ENCODE peak calls at places on chromosomes 16 and 17, in eight cellular contexts. S, G, M, X, B, I, U and T are unnamed samples. For H3K4me1 and H3K9me3, the result is how much of the 10 kb centered on the place peaks cover.

GRCh38 chr16:47377156-47377555 is 83.7 kb downstream of the ITFG1 start:
- DNase-seq in S (no peak), X (no peak), B (no peak), M (no peak), G (no peak), I (no peak), U (no peak), T (no peak)

GRCh38 chr17:63988741-63989621 is 9.2 kb upstream of the PRR29 start:
- DNase-seq in I (no peak), G (no peak), U (no peak), X (no peak), B (peak), S (peak), M (no peak), T (no peak)

GRCh38 chr17:58525239-58525638 is 10.8 kb upstream of the MTMR4 start:
- DNase-seq in G (no peak), X (peak), B (no peak), S (peak), U (no peak), M (no peak), I (no peak), T (no peak)

GRCh38 chr16:65884018-65884417 is 482.5 kb upstream of the CDH5 start:
- DNase-seq in B (no peak), G (no peak), I (no peak), M (no peak), X (no peak), U (no peak), S (no peak), T (no peak)

GRCh38 chr17:52470553-52470952 is 312.0 kb upstream of the CA10 start:
- DNase-seq in G (no peak), X (no peak), B (no peak), I (no peak), U (no peak), M (no peak), S (no peak), T (no peak)

GRCh38 chr17:72466199-72466598 is 345.4 kb downstream of the SOX9 start:
- DNase-seq in B (no peak), U (peak), S (no peak), X (peak), I (no peak), G (peak), M (no peak), T (no peak)

GRCh38 chr17:56125830-56126819 is 27.1 kb upstream of the ANKFN1 start:
- DNase-seq in M (peak), S (no peak), X (no peak), U (peak), B (no peak), G (peak), I (no peak), T (no peak)

GRCh38 chr17:77636835-77637806 is 321.4 kb upstream of the TNRC6C start:
- DNase-seq in M (no peak), G (no peak), B (no peak), I (no peak), U (no peak), S (no peak), X (no peak), T (no peak)

GRCh38 chr17:50423553-50424159 is 2.4 kb upstream of the ACSF2 start:
- DNase-seq in S (no peak), X (no peak), G (no peak), U (peak), B (peak), I (no peak), M (no peak), T (no peak)

GRCh38 chr16:9345889-9346288 is 254.4 kb downstream of the HAPSTR1 start:
- DNase-seq in I (no peak), U (no peak), B (no peak), G (no peak), M (no peak), X (no peak), S (no peak), T (no peak)

GRCh38 chr16:49634235-49635008 is 221.5 kb downstream of the ZNF423 start:
- DNase-seq in S (no peak), B (no peak), G (no peak), M (no peak), U (no peak), X (no peak), I (peak), T (no peak)

GRCh38 chr17:32015245-32016013 is 8.2 kb downstream of the LRRC37B start:
- DNase-seq in X (no peak), U (peak), S (no peak), M (no peak), G (no peak), I (no peak), B (no peak), T (no peak)

GRCh38 chr16:21602785-21603184 is 3.4 kb downstream of the METTL9 start:
- DNase-seq in G (no peak), S (no peak), I (no peak), U (no peak), B (no peak), X (no peak), M (no peak), T (no peak)

GRCh38 chr17:28985950-28986713 is 19.7 kb downstream of the SEZ6 start:
- DNase-seq in M (no peak), G (no peak), I (no peak), S (no peak), X (no peak), U (no peak), B (no peak), T (no peak)

GRCh38 chr16:3065742-3066439 is 451 bp downstream of the IL32 start:
- DNase-seq in G (no peak), B (no peak), M (peak), I (peak), U (no peak), S (no peak), X (no peak), T (no peak)

GRCh38 chr17:81701288-81702071 is 1.7 kb upstream of the MRPL12 start:
- DNase-seq in U (no peak), I (no peak), B (no peak), X (no peak), S (no peak), M (no peak), G (no peak), T (no peak)

GRCh38 chr16:25713785-25714570 is 22.2 kb downstream of the HS3ST4 start:
- DNase-seq in I (no peak), S (no peak), U (no peak), X (no peak), G (no peak), M (no peak), B (no peak), T (no peak)

GRCh38 chr17:50051082-50051576 is 4.8 kb upstream of the ITGA3 start:
- DNase-seq in X (no peak), I (no peak), G (no peak), M (peak), B (no peak), S (peak), U (peak), T (no peak)

GRCh38 chr16:1559446-1559975 is 26.0 kb downstream of the TMEM204 start:
- DNase-seq in X (no peak), I (peak), B (no peak), G (no peak), U (no peak), M (peak), S (no peak), T (peak)

GRCh38 chr16:58329147-58329546 is 34.3 kb upstream of the PRSS54 start:
- DNase-seq in I (no peak), S (no peak), X (no peak), B (no peak), G (no peak), U (peak), M (no peak), T (no peak)

GRCh38 chr17:48625502-48626201 is 506 bp downstream of the HOXB9 start:
- DNase-seq in X (peak), M (no peak), G (no peak), B (no peak), S (no peak), I (no peak), U (peak), T (peak)

GRCh38 chr16:81567987-81568748 is 123.6 kb downstream of the CMIP start:
- DNase-seq in U (peak), S (no peak), G (no peak), M (no peak), B (no peak), X (no peak), I (no peak), T (no peak)

GRCh38 chr16:1146409-1146808 is 6.5 kb upstream of the CACNA1H start:
- DNase-seq in X (no peak), U (no peak), G (no peak), I (no peak), B (no peak), M (peak), S (no peak), T (no peak)

GRCh38 chr17:66467766-66468165 is 165.4 kb downstream of the PRKCA start:
- DNase-seq in X (no peak), M (no peak), S (no peak), U (no peak), I (no peak), B (no peak), G (no peak), T (no peak)

GRCh38 chr17:32927724-32928526 is at the start of gene TMEM98:
- DNase-seq in S (no peak), M (no peak), B (no peak), U (no peak), X (peak), I (no peak), G (peak), T (no peak)

GRCh38 chr16:87129771-87130170 is 187.4 kb downstream of the C16orf95 start:
- DNase-seq in X (no peak), B (no peak), M (no peak), S (no peak), G (no peak), U (no peak), I (no peak), T (no peak)

GRCh38 chr16:138049-138417 is 440 bp downstream of the NPRL3 start:
- DNase-seq in B (no peak), U (peak), I (peak), S (no peak), X (no peak), G (peak), M (peak), T (peak)

GRCh38 chr17:40551091-40551873 is 14.0 kb downstream of the CCR7 start:
- DNase-seq in G (peak), I (peak), B (peak), U (no peak), X (peak), S (peak), M (peak), T (no peak)

GRCh38 chr17:50065056-50065455 is 9.1 kb downstream of the ITGA3 start:
- DNase-seq in I (no peak), X (no peak), S (no peak), B (no peak), G (no peak), M (no peak), U (no peak), T (no peak)

GRCh38 chr17:82948081-82948511 is 108.3 kb upstream of the ZNF750 start:
- DNase-seq in U (no peak), X (peak), M (no peak), I (no peak), B (peak), S (peak), G (no peak), T (no peak)

GRCh38 chr17:37301288-37301687 is 74.5 kb upstream of the C17orf78 start:
- DNase-seq in U (no peak), M (no peak), B (no peak), X (no peak), S (no peak), G (no peak), I (no peak), T (no peak)

DNA sequence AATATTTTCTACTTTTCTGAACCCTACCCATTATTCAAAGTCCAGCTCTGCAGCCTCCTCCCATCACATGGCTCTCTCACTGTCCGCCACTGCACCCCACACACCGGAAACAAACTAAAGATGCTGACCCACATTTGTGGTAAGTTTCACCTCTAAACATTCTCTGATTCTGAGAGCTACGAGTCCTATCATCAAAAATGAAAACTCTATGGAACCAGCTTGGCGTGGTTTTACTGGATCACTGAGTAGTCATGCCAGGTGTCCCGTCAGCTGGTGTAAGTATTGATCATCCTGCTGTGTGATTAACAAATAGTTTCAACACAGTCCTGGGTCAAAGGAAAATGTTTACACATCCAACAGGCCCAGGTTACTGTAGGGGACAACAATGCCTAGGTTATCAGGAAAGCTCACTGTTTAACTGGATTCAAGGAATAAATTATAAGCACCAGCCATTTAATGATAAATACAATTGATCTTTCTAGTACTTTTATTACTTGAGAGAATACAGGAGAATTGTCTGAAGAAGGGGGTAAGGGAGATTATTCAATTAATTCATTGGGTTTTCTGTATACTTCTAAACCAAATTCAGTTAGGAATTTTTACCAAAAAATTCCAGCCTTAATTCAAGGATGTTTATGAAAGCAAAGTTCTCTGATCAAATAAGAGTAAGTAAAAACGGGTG is 33.9 kb downstream of the CYTH1 start:
- DNase-seq in S (no peak), I (no peak), G (no peak), M (no peak), B (peak), X (peak), U (no peak), T (peak)
- H3K4me1 ChIP-seq in S (half or more), I (half or more), G (under half), M (under half), B (half or more), X (under half), U (under half), T (half or more)

DNA sequence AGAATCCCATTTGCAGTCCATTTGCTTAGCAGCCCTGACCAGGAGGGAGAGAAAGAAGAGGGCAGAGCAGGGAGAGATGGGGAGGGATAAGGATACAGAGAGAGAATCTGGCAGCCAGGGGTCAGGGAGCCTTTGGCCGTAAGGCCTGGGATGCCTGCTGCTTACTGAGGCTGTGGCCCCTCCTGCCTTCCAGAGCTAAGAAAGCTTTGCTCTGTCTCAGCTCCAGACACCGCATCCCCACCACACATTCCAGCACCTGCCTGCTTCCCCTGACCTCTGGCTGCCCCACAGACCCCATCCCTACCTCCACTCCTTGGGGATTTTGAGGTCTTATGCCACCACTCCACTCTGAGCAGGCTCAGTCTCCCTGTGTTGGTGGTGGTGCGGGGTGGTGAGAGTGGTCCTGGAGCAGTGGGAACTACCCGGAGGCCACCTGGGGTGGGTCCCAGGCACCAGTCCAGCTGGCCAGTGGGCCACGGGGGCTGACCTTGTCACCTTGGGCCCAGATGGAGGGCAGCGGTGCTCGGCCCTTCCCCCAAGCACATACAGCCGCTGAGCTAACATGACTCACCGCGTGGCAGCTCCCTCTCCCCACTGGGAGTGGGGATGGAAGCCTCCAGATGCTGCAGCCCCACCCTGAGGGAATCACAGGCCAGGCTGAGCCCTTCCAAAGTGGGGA is 58.3 kb downstream of the RAI1 start:
- DNase-seq in U (peak), G (peak), M (no peak), X (peak), B (no peak), I (no peak), S (no peak), T (no peak)
- H3K27ac ChIP-seq in U (peak), G (peak), M (no peak), X (peak), B (peak), I (no peak), S (peak), T (no peak)

DNA sequence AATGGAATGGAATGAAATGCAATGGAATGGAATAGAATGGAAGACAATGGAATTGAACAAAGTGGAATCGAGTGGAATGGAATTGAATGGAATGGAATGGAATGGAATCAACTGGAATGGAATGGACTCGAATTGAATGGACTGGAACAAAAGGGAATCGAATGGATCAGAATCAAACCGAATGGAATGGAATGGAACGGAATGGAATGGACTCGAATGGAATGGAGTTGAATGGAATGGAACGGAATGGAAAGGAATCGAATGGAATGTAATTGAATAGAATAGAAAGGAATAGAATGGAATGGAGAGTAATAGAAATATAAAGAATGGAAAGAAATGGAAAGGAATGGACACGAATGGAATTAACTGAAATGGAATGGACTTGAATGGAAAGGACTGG is 475.2 kb upstream of the WSB1 start:
- DNase-seq in U (no peak), B (no peak), X (no peak), S (no peak), I (no peak), G (no peak), M (no peak), T (no peak)
- H3K9me3 ChIP-seq in U (under half), B (half or more), X (under half), S (half or more), I (under half), G (under half), M (half or more), T (half or more)

GRCh38 chr17:42677012-42677857 is 441 bp upstream of the PLEKHH3 start:
- DNase-seq in X (peak), B (peak), G (peak), M (peak), U (peak), S (peak), I (peak), T (peak)
- H3K4me1 ChIP-seq in X (half or more), B (half or more), G (half or more), M (half or more), U (under half), S (half or more), I (half or more), T (half or more)

GRCh38 chr17:46870116-46870803 is 18.9 kb downstream of the WNT9B start:
- DNase-seq in M (no peak), B (no peak), I (no peak), X (peak), U (no peak), S (no peak), G (no peak), T (no peak)
- H3K27ac ChIP-seq in M (no peak), B (no peak), I (no peak), X (no peak), U (no peak), S (no peak), G (no peak), T (no peak)

DNA sequence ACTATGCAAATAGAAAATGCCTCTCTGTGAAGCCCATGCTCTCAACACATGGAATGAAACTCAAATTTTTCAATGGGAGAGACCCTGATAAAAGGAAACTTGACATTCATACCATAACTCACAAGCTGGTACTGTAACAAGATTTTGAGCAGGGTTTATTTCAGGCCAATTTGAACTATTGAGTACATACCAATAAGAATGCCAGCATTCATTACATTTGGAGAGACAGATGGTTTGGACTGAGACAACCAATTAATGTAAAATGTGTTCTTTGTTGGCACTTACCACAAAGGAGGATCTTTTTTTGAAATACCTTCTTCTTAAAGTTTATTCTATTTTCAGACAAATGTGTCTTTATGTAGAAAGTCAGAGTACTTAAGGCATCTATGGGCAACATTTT is 1357.0 kb upstream of the GOT2 start:
- DNase-seq in M (no peak), S (no peak), X (no peak), B (no peak), I (no peak), U (no peak), G (no peak), T (no peak)
- H3K9me3 ChIP-seq in M (under half), S (under half), X (under half), B (under half), I (under half), U (under half), G (under half), T (under half)

DNA sequence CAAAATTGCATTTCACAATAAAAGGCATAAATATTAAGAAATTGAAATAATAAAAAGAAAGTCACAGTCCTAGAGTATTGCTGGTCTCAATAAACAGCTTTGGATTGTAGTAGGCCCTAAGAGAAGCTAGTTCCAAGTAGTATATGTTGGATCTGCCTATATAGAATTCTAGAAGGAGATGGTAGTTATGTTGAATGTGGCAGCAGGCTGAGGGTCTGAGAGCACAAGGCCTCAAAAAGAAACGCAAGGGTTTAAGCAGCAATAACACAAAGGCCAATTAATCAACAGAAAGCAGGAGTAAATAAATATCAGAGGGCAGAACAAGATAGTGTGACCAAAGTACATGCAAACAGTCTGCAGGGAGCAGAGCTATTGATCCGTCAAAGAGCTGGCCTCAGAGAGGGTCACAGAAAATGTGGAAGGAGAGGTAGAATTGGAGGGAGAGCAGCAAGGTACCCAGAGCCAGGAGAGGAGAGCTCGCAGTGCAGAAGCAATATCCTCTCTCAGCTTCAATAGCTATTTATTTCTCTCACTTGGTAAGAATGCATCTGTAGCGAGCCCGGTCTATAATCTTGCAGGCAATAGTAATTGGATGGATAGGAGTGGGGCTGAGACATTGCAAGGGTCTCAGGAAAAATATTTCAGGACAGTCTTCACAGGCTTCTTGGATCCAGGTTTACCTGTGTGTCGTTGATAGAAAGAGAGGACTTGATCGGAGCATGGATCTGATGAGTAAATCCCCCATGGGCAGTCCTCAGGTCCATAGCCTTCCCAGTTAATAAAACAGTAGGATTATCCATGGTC is 25.1 kb upstream of the MED13 start:
- DNase-seq in B (no peak), G (no peak), I (no peak), X (no peak), U (no peak), S (no peak), M (no peak), T (no peak)
- H3K4me1 ChIP-seq in B (under half), G (under half), I (under half), X (under half), U (under half), S (under half), M (under half), T (under half)